ENCODE peak calls at places on chromosomes 3 and 15, in six cellular contexts. One of them, this sample, is unnamed.
A peak's percentile ranks its signal among the peaks of the same experiment; 100 is the strongest.

GRCh38 chr3:171874251-171874679 is 31.1 kb downstream of the TMEM212 start:
- DNase-seq in upper lobe of right lung: no peak
- DNase-seq in AG10803: peak; percentile 98
- DNase-seq in fibroblast of pulmonary artery: peak; percentile 97
- DNase-seq in endothelial cell: no peak
- DNase-seq in fibroblast of lung: peak; percentile 99
- DNase-seq in this sample: peak; percentile 98

GRCh38 chr3:105493305-105493892 is 126.7 kb downstream of the ALCAM start:
- DNase-seq in fibroblast of pulmonary artery: no peak
- DNase-seq in AG10803: no peak
- DNase-seq in upper lobe of right lung: no peak
- DNase-seq in fibroblast of lung: no peak
- DNase-seq in endothelial cell: no peak
- DNase-seq in this sample: no peak

GRCh38 chr15:90862964-90863721 is 5.2 kb upstream of the FURIN start:
- DNase-seq in AG10803: peak; percentile 67
- DNase-seq in fibroblast of lung: no peak
- DNase-seq in fibroblast of pulmonary artery: no peak
- DNase-seq in endothelial cell: no peak
- DNase-seq in upper lobe of right lung: peak; percentile 77
- DNase-seq in this sample: no peak

GRCh38 chr3:52773361-52774065 is 2.8 kb upstream of the NEK4 start:
- DNase-seq in upper lobe of right lung: peak; percentile 37
- DNase-seq in endothelial cell: no peak
- DNase-seq in fibroblast of lung: no peak
- DNase-seq in fibroblast of pulmonary artery: no peak
- DNase-seq in AG10803: no peak
- DNase-seq in this sample: no peak

GRCh38 chr3:29642393-29643033 is 361.6 kb downstream of the RBMS3 start:
- DNase-seq in fibroblast of lung: peak; percentile 86
- DNase-seq in endothelial cell: no peak
- DNase-seq in upper lobe of right lung: peak; percentile 13
- DNase-seq in fibroblast of pulmonary artery: peak; percentile 62
- DNase-seq in AG10803: peak; percentile 61
- DNase-seq in this sample: peak; percentile 81

GRCh38 chr15:87959080-87959479 is 297.5 kb downstream of the NTRK3 start:
- DNase-seq in fibroblast of lung: no peak
- DNase-seq in AG10803: no peak
- DNase-seq in fibroblast of pulmonary artery: no peak
- DNase-seq in upper lobe of right lung: no peak
- DNase-seq in endothelial cell: peak; percentile 21
- DNase-seq in this sample: no peak

GRCh38 chr3:153209596-153209995 is 47.6 kb downstream of the RAP2B start:
- DNase-seq in fibroblast of pulmonary artery: peak; percentile 56
- DNase-seq in AG10803: peak; percentile 71
- DNase-seq in upper lobe of right lung: peak; percentile 68
- DNase-seq in fibroblast of lung: peak; percentile 68
- DNase-seq in endothelial cell: peak; percentile 30
- DNase-seq in this sample: peak; percentile 29

GRCh38 chr15:56763496-56763895 is 30.2 kb upstream of the ZNF280D start:
- DNase-seq in upper lobe of right lung: no peak
- DNase-seq in fibroblast of pulmonary artery: peak; percentile 54
- DNase-seq in AG10803: no peak
- DNase-seq in endothelial cell: no peak
- DNase-seq in fibroblast of lung: no peak
- DNase-seq in this sample: peak; percentile 39

GRCh38 chr15:61724276-61724939 is 335.8 kb downstream of the VPS13C start:
- DNase-seq in upper lobe of right lung: no peak
- DNase-seq in fibroblast of pulmonary artery: no peak
- DNase-seq in AG10803: peak; percentile 22
- DNase-seq in endothelial cell: no peak
- DNase-seq in fibroblast of lung: no peak
- DNase-seq in this sample: peak; percentile 3

GRCh38 chr3:65436580-65436979 is 602.1 kb downstream of the MAGI1 start:
- DNase-seq in endothelial cell: peak; percentile 49
- DNase-seq in fibroblast of pulmonary artery: peak; percentile 20
- DNase-seq in upper lobe of right lung: no peak
- DNase-seq in AG10803: no peak
- DNase-seq in fibroblast of lung: no peak
- DNase-seq in this sample: peak; percentile 12

GRCh38 chr15:85379403-85380131 is 836 bp upstream of the AKAP13 start:
- DNase-seq in upper lobe of right lung: no peak
- DNase-seq in AG10803: peak; percentile 24
- DNase-seq in fibroblast of pulmonary artery: no peak
- DNase-seq in endothelial cell: peak; percentile 10
- DNase-seq in fibroblast of lung: no peak
- DNase-seq in this sample: no peak

GRCh38 chr3:194300392-194300758 is 50.8 kb downstream of the CPN2 start:
- DNase-seq in fibroblast of lung: peak; percentile 81
- DNase-seq in upper lobe of right lung: peak; percentile 82
- DNase-seq in fibroblast of pulmonary artery: peak; percentile 80
- DNase-seq in AG10803: peak; percentile 73
- DNase-seq in endothelial cell: peak; percentile 41
- DNase-seq in this sample: peak; percentile 74

GRCh38 chr3:159413319-159413718 is 575.3 kb upstream of the IL12A start:
- DNase-seq in upper lobe of right lung: no peak
- DNase-seq in fibroblast of pulmonary artery: no peak
- DNase-seq in endothelial cell: no peak
- DNase-seq in AG10803: no peak
- DNase-seq in fibroblast of lung: no peak
- DNase-seq in this sample: no peak

GRCh38 chr15:48986240-48986639 is 22.5 kb upstream of the SHC4 start:
- DNase-seq in endothelial cell: no peak
- DNase-seq in AG10803: no peak
- DNase-seq in upper lobe of right lung: no peak
- DNase-seq in fibroblast of pulmonary artery: no peak
- DNase-seq in fibroblast of lung: no peak
- DNase-seq in this sample: no peak

GRCh38 chr3:196774845-196775422 is 35.3 kb downstream of the PAK2 start:
- DNase-seq in endothelial cell: no peak
- DNase-seq in fibroblast of pulmonary artery: peak; percentile 23
- DNase-seq in fibroblast of lung: peak; percentile 31
- DNase-seq in upper lobe of right lung: no peak
- DNase-seq in AG10803: peak; percentile 41
- DNase-seq in this sample: peak; percentile 27

GRCh38 chr3:170054204-170054603 is 16.4 kb downstream of the GPR160 start:
- DNase-seq in endothelial cell: no peak
- DNase-seq in fibroblast of lung: no peak
- DNase-seq in AG10803: no peak
- DNase-seq in upper lobe of right lung: no peak
- DNase-seq in fibroblast of pulmonary artery: peak; percentile 38
- DNase-seq in this sample: peak; percentile 24

GRCh38 chr3:99114565-99115291 is 213.2 kb upstream of the DCBLD2 start:
- DNase-seq in fibroblast of lung: peak; percentile 49
- DNase-seq in upper lobe of right lung: no peak
- DNase-seq in fibroblast of pulmonary artery: peak; percentile 81
- DNase-seq in endothelial cell: peak; percentile 52
- DNase-seq in AG10803: peak; percentile 62
- DNase-seq in this sample: peak; percentile 68

GRCh38 chr15:67120839-67121540 is 55.6 kb downstream of the SMAD3 start:
- DNase-seq in fibroblast of lung: peak; percentile 92
- DNase-seq in fibroblast of pulmonary artery: peak; percentile 96
- DNase-seq in AG10803: peak; percentile 85
- DNase-seq in upper lobe of right lung: peak; percentile 90
- DNase-seq in endothelial cell: no peak
- DNase-seq in this sample: peak; percentile 97

GRCh38 chr15:74489518-74490338 is 28.8 kb upstream of the UBL7 start:
- DNase-seq in endothelial cell: peak; percentile 75
- DNase-seq in fibroblast of pulmonary artery: peak; percentile 54
- DNase-seq in upper lobe of right lung: peak; percentile 71
- DNase-seq in fibroblast of lung: peak; percentile 36
- DNase-seq in AG10803: peak; percentile 41
- DNase-seq in this sample: peak; percentile 32

GRCh38 chr3:188309437-188310269 is 155.7 kb downstream of the LPP start:
- DNase-seq in AG10803: no peak
- DNase-seq in upper lobe of right lung: no peak
- DNase-seq in fibroblast of pulmonary artery: no peak
- DNase-seq in endothelial cell: no peak
- DNase-seq in fibroblast of lung: no peak
- DNase-seq in this sample: no peak

GRCh38 chr3:14725015-14725431 is 50.1 kb downstream of the C3orf20 start:
- DNase-seq in endothelial cell: no peak
- DNase-seq in AG10803: peak; percentile 94
- DNase-seq in fibroblast of pulmonary artery: peak; percentile 88
- DNase-seq in fibroblast of lung: peak; percentile 30
- DNase-seq in upper lobe of right lung: no peak
- DNase-seq in this sample: peak; percentile 95

GRCh38 chr15:70061086-70061370 is 36.7 kb downstream of the TLE3 start:
- DNase-seq in upper lobe of right lung: no peak
- DNase-seq in fibroblast of lung: peak; percentile 71
- DNase-seq in fibroblast of pulmonary artery: peak; percentile 35
- DNase-seq in AG10803: no peak
- DNase-seq in endothelial cell: no peak
- DNase-seq in this sample: no peak

GRCh38 chr3:68057637-68058320 is 403.4 kb upstream of the SUCLG2 start:
- DNase-seq in fibroblast of lung: no peak
- DNase-seq in fibroblast of pulmonary artery: no peak
- DNase-seq in AG10803: no peak
- DNase-seq in endothelial cell: no peak
- DNase-seq in upper lobe of right lung: no peak
- DNase-seq in this sample: no peak

GRCh38 chr3:115698851-115699535 is 75.7 kb downstream of the GAP43 start:
- DNase-seq in AG10803: peak; percentile 40
- DNase-seq in fibroblast of pulmonary artery: peak; percentile 8
- DNase-seq in endothelial cell: no peak
- DNase-seq in upper lobe of right lung: no peak
- DNase-seq in fibroblast of lung: peak; percentile 64
- DNase-seq in this sample: no peak

GRCh38 chr3:159486580-159486979 is 502.1 kb upstream of the IL12A start:
- DNase-seq in AG10803: no peak
- DNase-seq in endothelial cell: peak; percentile 12
- DNase-seq in fibroblast of lung: no peak
- DNase-seq in upper lobe of right lung: no peak
- DNase-seq in fibroblast of pulmonary artery: peak; percentile 10
- DNase-seq in this sample: peak; percentile 11

GRCh38 chr15:67523337-67523736 is 2.4 kb downstream of the C15orf61 start:
- DNase-seq in fibroblast of pulmonary artery: no peak
- DNase-seq in AG10803: no peak
- DNase-seq in endothelial cell: no peak
- DNase-seq in fibroblast of lung: no peak
- DNase-seq in upper lobe of right lung: no peak
- DNase-seq in this sample: no peak

GRCh38 chr15:71335591-71335990 is 220.3 kb downstream of the THSD4 start:
- DNase-seq in fibroblast of lung: no peak
- DNase-seq in endothelial cell: no peak
- DNase-seq in fibroblast of pulmonary artery: no peak
- DNase-seq in AG10803: no peak
- DNase-seq in upper lobe of right lung: no peak
- DNase-seq in this sample: peak; percentile 94

GRCh38 chr15:48565560-48566482 is 79.7 kb downstream of the FBN1 start:
- DNase-seq in endothelial cell: no peak
- DNase-seq in upper lobe of right lung: no peak
- DNase-seq in fibroblast of lung: peak; percentile 87
- DNase-seq in AG10803: peak; percentile 88
- DNase-seq in fibroblast of pulmonary artery: peak; percentile 96
- DNase-seq in this sample: peak; percentile 95

GRCh38 chr15:29668120-29668602 is 154.1 kb downstream of the TJP1 start:
- DNase-seq in fibroblast of pulmonary artery: peak; percentile 92
- DNase-seq in upper lobe of right lung: peak; percentile 81
- DNase-seq in fibroblast of lung: peak; percentile 85
- DNase-seq in endothelial cell: peak; percentile 81
- DNase-seq in AG10803: peak; percentile 83
- DNase-seq in this sample: peak; percentile 92
- TF ChIP-seq CTCF in fibroblast of pulmonary artery: peak; percentile 82
- TF ChIP-seq CTCF in upper lobe of right lung: peak; percentile 82
- TF ChIP-seq CTCF in fibroblast of lung: peak; percentile 84
- TF ChIP-seq CTCF in endothelial cell: peak; percentile 86
- TF ChIP-seq CTCF in AG10803: peak; percentile 77
- TF ChIP-seq CTCF in this sample: peak; percentile 93

GRCh38 chr3:127291114-127291513 is 3.3 kb upstream of the PRR20G start:
- DNase-seq in endothelial cell: no peak
- DNase-seq in AG10803: no peak
- DNase-seq in fibroblast of pulmonary artery: no peak
- DNase-seq in upper lobe of right lung: no peak
- DNase-seq in fibroblast of lung: no peak
- DNase-seq in this sample: no peak

GRCh38 chr3:127287840-127288239 is at the start of gene PRR20G:
- DNase-seq in fibroblast of lung: no peak
- DNase-seq in AG10803: no peak
- DNase-seq in fibroblast of pulmonary artery: no peak
- DNase-seq in endothelial cell: no peak
- DNase-seq in upper lobe of right lung: no peak
- DNase-seq in this sample: no peak

GRCh38 chr3:127288343-127288742 is 497 bp upstream of the PRR20G start:
- DNase-seq in upper lobe of right lung: no peak
- DNase-seq in AG10803: no peak
- DNase-seq in fibroblast of lung: no peak
- DNase-seq in endothelial cell: no peak
- DNase-seq in fibroblast of pulmonary artery: no peak
- DNase-seq in this sample: no peak

GRCh38 chr3:127289646-127290575 is 2.1 kb upstream of the PRR20G start:
- DNase-seq in AG10803: peak; percentile 2
- DNase-seq in endothelial cell: no peak
- DNase-seq in fibroblast of pulmonary artery: no peak
- DNase-seq in upper lobe of right lung: no peak
- DNase-seq in fibroblast of lung: peak; percentile 45
- DNase-seq in this sample: no peak

DNA sequence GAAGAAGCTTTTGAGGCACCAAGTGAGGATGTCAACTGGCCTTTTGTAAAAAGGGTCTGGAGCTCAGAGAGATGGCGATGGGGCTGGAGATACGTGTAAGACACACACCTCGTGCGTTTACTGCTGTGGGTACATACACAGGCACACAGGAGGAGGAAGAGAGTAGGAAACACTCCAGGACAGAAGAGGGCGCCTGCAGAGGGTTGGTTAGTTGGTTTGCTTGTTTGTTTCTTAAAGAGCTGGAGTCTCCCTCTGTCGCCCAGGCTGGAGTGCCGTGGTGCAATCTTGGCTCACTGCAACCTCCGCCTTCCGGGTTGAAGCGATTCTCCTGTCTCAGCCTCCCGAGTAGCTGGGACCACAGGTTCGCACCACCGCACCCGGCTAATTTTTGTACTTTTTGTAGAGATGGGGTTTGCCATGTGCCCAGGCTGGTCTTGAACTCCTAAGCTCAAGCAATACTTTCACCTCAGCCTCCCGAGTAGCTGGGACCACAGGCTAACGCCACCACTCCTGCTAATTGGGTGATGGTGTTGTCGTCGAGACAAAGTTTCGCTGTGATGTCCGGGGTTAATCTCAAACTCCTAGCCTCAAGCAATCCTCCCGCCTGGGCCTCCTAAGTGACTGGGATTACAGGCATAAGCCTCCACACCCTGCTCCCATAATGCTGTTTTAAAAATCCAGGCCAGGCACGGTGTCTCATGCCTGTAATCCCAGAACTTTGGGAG is 1.2 kb upstream of the PRR20G start:
- DNase-seq in AG10803: no peak
- DNase-seq in upper lobe of right lung: no peak
- DNase-seq in fibroblast of pulmonary artery: no peak
- DNase-seq in fibroblast of lung: no peak
- DNase-seq in endothelial cell: no peak
- DNase-seq in this sample: no peak
- TF ChIP-seq CTCF in AG10803: no peak
- TF ChIP-seq CTCF in upper lobe of right lung: no peak
- TF ChIP-seq CTCF in fibroblast of pulmonary artery: no peak
- TF ChIP-seq CTCF in fibroblast of lung: no peak
- TF ChIP-seq CTCF in endothelial cell: no peak
- TF ChIP-seq CTCF in this sample: no peak

GRCh38 chr3:46087871-46088270 is 60.6 kb upstream of the XCR1 start:
- DNase-seq in fibroblast of lung: peak; percentile 22
- DNase-seq in upper lobe of right lung: no peak
- DNase-seq in endothelial cell: no peak
- DNase-seq in fibroblast of pulmonary artery: peak; percentile 41
- DNase-seq in AG10803: peak; percentile 45
- DNase-seq in this sample: peak; percentile 71
- TF ChIP-seq CTCF in fibroblast of lung: peak; percentile 50
- TF ChIP-seq CTCF in upper lobe of right lung: peak; percentile 34
- TF ChIP-seq CTCF in endothelial cell: no peak
- TF ChIP-seq CTCF in fibroblast of pulmonary artery: peak; percentile 22
- TF ChIP-seq CTCF in AG10803: peak; percentile 47
- TF ChIP-seq CTCF in this sample: peak; percentile 48

GRCh38 chr3:185733980-185734724 is 90.7 kb downstream of the IGF2BP2 start:
- DNase-seq in endothelial cell: peak; percentile 63
- DNase-seq in fibroblast of lung: peak; percentile 83
- DNase-seq in AG10803: peak; percentile 84
- DNase-seq in upper lobe of right lung: no peak
- DNase-seq in fibroblast of pulmonary artery: peak; percentile 91
- DNase-seq in this sample: peak; percentile 91
- TF ChIP-seq CTCF in endothelial cell: peak; percentile 56
- TF ChIP-seq CTCF in fibroblast of lung: peak; percentile 73
- TF ChIP-seq CTCF in AG10803: peak; percentile 78
- TF ChIP-seq CTCF in upper lobe of right lung: peak; percentile 59
- TF ChIP-seq CTCF in fibroblast of pulmonary artery: peak; percentile 76
- TF ChIP-seq CTCF in this sample: peak; percentile 75

This sample was measured in fibroblast of villous mesenchyme.